ENCODE peak calls at places on chromosome 15, in nine cellular contexts. M is amniotic epithelial cell; O is MV-4-11; V is testis; P is activated T-cell treated with anti-CD3 and anti-CD28 coated beads, Interleukin-2, amount 50 U/mL, for 72 hours; H is HFF-Myc; I is ureter; N is central memory CD8-positive, alpha-beta T cell; S is transverse colon. W is an unnamed sample.

GRCh38 chr15:32856753-32857152 is 138.9 kb downstream of the GREM1 start:
- DNase-seq in I (no peak), S (no peak), M (peak; percentile 92), P (no peak), O (no peak), H (no peak), V (no peak), N (no peak), W (no peak)

GRCh38 chr15:35179739-35180138 is 94.6 kb upstream of the NANOGP8 start:
- DNase-seq in I (no peak), M (no peak), V (no peak), O (no peak), H (no peak), P (no peak), N (no peak), S (no peak), W (no peak)

GRCh38 chr15:99696096-99696495 is 37.1 kb downstream of the LYSMD4 start:
- DNase-seq in M (no peak), S (no peak), I (no peak), N (no peak), V (no peak), H (no peak), O (no peak), P (no peak), W (no peak)

GRCh38 chr15:84878504-84878903 is 6.0 kb upstream of the SLC28A1 start:
- DNase-seq in M (peak; percentile 68), V (peak; percentile 88), O (peak; percentile 60), N (peak; percentile 28), H (peak; percentile 30), S (peak; percentile 79), P (peak; percentile 73), I (peak; percentile 71), W (peak; percentile 14)

GRCh38 chr15:85770722-85771041 is 24.0 kb downstream of the KLHL25 start:
- DNase-seq in M (no peak), N (no peak), V (no peak), H (no peak), I (no peak), S (no peak), O (no peak), P (no peak), W (no peak)

GRCh38 chr15:63387741-63388468 is 6.3 kb upstream of the CA12 start:
- DNase-seq in V (no peak), M (no peak), S (no peak), N (no peak), O (no peak), P (no peak), I (no peak), H (no peak), W (no peak)

GRCh38 chr15:48435356-48435755 is 104.1 kb downstream of the DUT start:
- DNase-seq in I (no peak), N (no peak), V (no peak), S (no peak), O (no peak), M (no peak), H (no peak), P (no peak), W (no peak)

GRCh38 chr15:32657941-32658340 is 16.4 kb downstream of the SCG5 start:
- DNase-seq in H (no peak), P (no peak), S (no peak), O (no peak), M (no peak), I (no peak), N (no peak), V (no peak), W (no peak)

GRCh38 chr15:93063796-93064690 is 25.0 kb downstream of the RGMA start:
- DNase-seq in I (no peak), M (no peak), N (no peak), P (no peak), V (no peak), S (no peak), H (no peak), O (no peak), W (no peak)

GRCh38 chr15:70213779-70214178 is 116.1 kb upstream of the TLE3 start:
- DNase-seq in N (no peak), I (no peak), S (no peak), P (no peak), V (no peak), O (no peak), H (no peak), M (no peak), W (no peak)

GRCh38 chr15:47485419-47485818 is 231.9 kb upstream of the SEMA6D start:
- DNase-seq in V (no peak), O (no peak), H (no peak), M (no peak), N (no peak), S (no peak), P (no peak), I (no peak), W (no peak)

GRCh38 chr15:50051811-50052419 is 67.1 kb downstream of the ATP8B4 start:
- DNase-seq in N (no peak), I (peak; percentile 66), H (peak; percentile 61), M (peak; percentile 88), S (peak; percentile 43), P (peak; percentile 12), V (peak; percentile 78), O (peak; percentile 86), W (peak; percentile 75)

GRCh38 chr15:85865070-85865684 is 70.5 kb upstream of the KLHL25 start:
- DNase-seq in O (peak; percentile 5), V (peak; percentile 53), N (no peak), I (no peak), M (peak; percentile 30), P (no peak), S (peak; percentile 17), H (peak; percentile 14), W (no peak)